ENCODE peak calls at places on chromosome 9, in ten cellular contexts. T, O, K, V, J, S, X, R, A and U are unnamed samples.

GRCh38 chr9:4862506-4863250 is 69.9 kb downstream of the RCL1 start:
- DNase-seq in T (no peak), O (no peak), K (no peak), V (no peak), J (no peak), S (peak; percentile 66), X (no peak), R (peak; percentile 93), A (no peak), U (no peak)

GRCh38 chr9:135665795-135666189 is 2.7 kb downstream of the LCN9 start:
- DNase-seq in T (no peak), O (no peak), K (no peak), V (no peak), J (no peak), S (no peak), X (no peak), R (no peak), A (no peak), U (no peak)

GRCh38 chr9:134136117-134136996 is 475 bp downstream of the WDR5 start:
- DNase-seq in T (no peak), O (no peak), K (no peak), V (no peak), J (peak; percentile 24), S (no peak), X (no peak), R (peak; percentile 29), A (no peak), U (no peak)

GRCh38 chr9:101449071-101449721 is 13.6 kb upstream of the ALDOB start:
- DNase-seq in T (peak; percentile 44), O (peak; percentile 75), K (peak; percentile 83), V (peak; percentile 51), J (peak; percentile 85), S (peak; percentile 79), X (peak; percentile 69), R (peak; percentile 86), A (no peak), U (no peak)

GRCh38 chr9:80561526-80561925 is 989.8 kb downstream of the TLE4 start:
- DNase-seq in T (no peak), O (no peak), K (no peak), V (no peak), J (no peak), S (no peak), X (no peak), R (no peak), A (no peak), U (no peak)

GRCh38 chr9:93231121-93231694 is 47.3 kb downstream of the WNK2 start:
- DNase-seq in T (no peak), O (no peak), K (no peak), V (no peak), J (peak; percentile 76), S (no peak), X (peak; percentile 25), R (no peak), A (no peak), U (no peak)

GRCh38 chr9:128921881-128922763 is 1.3 kb downstream of the PHYHD1 start:
- DNase-seq in T (peak; percentile 50), O (no peak), K (no peak), V (no peak), J (peak; percentile 25), S (peak; percentile 84), X (peak; percentile 42), R (no peak), A (no peak), U (no peak)

GRCh38 chr9:135565141-135565628 is 3.6 kb downstream of the PAEP start:
- DNase-seq in T (no peak), O (no peak), K (no peak), V (no peak), J (no peak), S (no peak), X (no peak), R (peak; percentile 43), A (no peak), U (no peak)

GRCh38 chr9:21901538-21901937 is 92.7 kb downstream of the CDKN2A start:
- DNase-seq in T (no peak), O (no peak), K (no peak), V (no peak), J (no peak), S (no peak), X (no peak), R (no peak), A (no peak), U (no peak)

GRCh38 chr9:111525056-111525977 is at the start of gene ZNF483:
- DNase-seq in T (peak; percentile 78), O (peak; percentile 78), K (peak; percentile 64), V (peak; percentile 32), J (peak; percentile 71), S (peak; percentile 91), X (peak; percentile 72), R (peak; percentile 79), A (no peak), U (no peak)

GRCh38 chr9:94139672-94140417 is 55.6 kb downstream of the PTPDC1 start:
- DNase-seq in T (no peak), O (peak; percentile 82), K (peak; percentile 72), V (peak; percentile 33), J (peak; percentile 74), S (peak; percentile 96), X (peak; percentile 68), R (peak; percentile 73), A (peak; percentile 97), U (peak; percentile 96)

GRCh38 chr9:137200311-137201204 is at the start of gene TPRN:
- DNase-seq in T (peak; percentile 96), O (peak; percentile 99), K (peak; percentile 96), V (peak; percentile 78), J (peak; percentile 100), S (peak; percentile 100), X (peak; percentile 99), R (peak; percentile 100), A (peak; percentile 100), U (no peak)
- TF ChIP-seq POLR2AphosphoS5 in T (peak; percentile 35), O (peak; percentile 69), K (peak; percentile 99), V (peak; percentile 62), J (peak; percentile 90), S (peak; percentile 66), X (peak; percentile 92), R (peak; percentile 67), A (peak; percentile 91), U (peak; percentile 73)

GRCh38 chr9:132753593-132753880 is 83.3 kb downstream of the GTF3C4 start:
- DNase-seq in T (no peak), O (no peak), K (no peak), V (no peak), J (no peak), S (no peak), X (no peak), R (no peak), A (no peak), U (no peak)
- H3K27me3 ChIP-seq in T (no peaks in the 10 kb centered on the region), O (no peaks in the 10 kb centered on the region), K (no peaks in the 10 kb centered on the region), V (no peaks in the 10 kb centered on the region), J (no peaks in the 10 kb centered on the region), S (no peaks in the 10 kb centered on the region), X (no peaks in the 10 kb centered on the region), R (peaks cover 85% of the 10 kb centered on the region), A (no peaks in the 10 kb centered on the region), U (no peaks in the 10 kb centered on the region)

GRCh38 chr9:127566351-127567001 is 45.6 kb upstream of the STXBP1 start:
- DNase-seq in T (no peak), O (no peak), K (no peak), V (no peak), J (peak; percentile 78), S (no peak), X (peak; percentile 67), R (no peak), A (no peak), U (no peak)
- H3K27ac ChIP-seq in T (no peak overlapping the region), O (peak overlapping the region; percentile 98), K (peak overlapping the region; percentile 97), V (peak overlapping the region; percentile 87), J (peak overlapping the region; percentile 97), S (peak overlapping the region; percentile 90), X (peak overlapping the region; percentile 99), R (no peak overlapping the region), A (peak overlapping the region; percentile 88), U (peak overlapping the region; percentile 97)

GRCh38 chr9:25678147-25678666 is at the start of gene TUSC1:
- DNase-seq in T (no peak), O (peak; percentile 83), K (no peak), V (no peak), J (peak; percentile 84), S (peak; percentile 93), X (peak; percentile 74), R (no peak), A (peak; percentile 93), U (peak; percentile 93)
- TF ChIP-seq POLR2AphosphoS5 in T (no peak), O (peak; percentile 65), K (no peak), V (no peak), J (peak; percentile 48), S (peak; percentile 59), X (peak; percentile 25), R (no peak), A (peak; percentile 56), U (no peak)

GRCh38 chr9:121550569-121551512 is 51.2 kb upstream of the GGTA1 start:
- DNase-seq in T (peak; percentile 61), O (peak; percentile 87), K (peak; percentile 40), V (no peak), J (peak; percentile 80), S (peak; percentile 89), X (peak; percentile 78), R (peak; percentile 81), A (peak; percentile 95), U (no peak)
- H3K27me3 ChIP-seq in T (no peaks in the 10 kb centered on the region), O (no peaks in the 10 kb centered on the region), K (no peaks in the 10 kb centered on the region), V (no peaks in the 10 kb centered on the region), J (no peaks in the 10 kb centered on the region), S (no peaks in the 10 kb centered on the region), X (no peaks in the 10 kb centered on the region), R (peaks cover 41% of the 10 kb centered on the region), A (no peaks in the 10 kb centered on the region), U (no peaks in the 10 kb centered on the region)

DNA sequence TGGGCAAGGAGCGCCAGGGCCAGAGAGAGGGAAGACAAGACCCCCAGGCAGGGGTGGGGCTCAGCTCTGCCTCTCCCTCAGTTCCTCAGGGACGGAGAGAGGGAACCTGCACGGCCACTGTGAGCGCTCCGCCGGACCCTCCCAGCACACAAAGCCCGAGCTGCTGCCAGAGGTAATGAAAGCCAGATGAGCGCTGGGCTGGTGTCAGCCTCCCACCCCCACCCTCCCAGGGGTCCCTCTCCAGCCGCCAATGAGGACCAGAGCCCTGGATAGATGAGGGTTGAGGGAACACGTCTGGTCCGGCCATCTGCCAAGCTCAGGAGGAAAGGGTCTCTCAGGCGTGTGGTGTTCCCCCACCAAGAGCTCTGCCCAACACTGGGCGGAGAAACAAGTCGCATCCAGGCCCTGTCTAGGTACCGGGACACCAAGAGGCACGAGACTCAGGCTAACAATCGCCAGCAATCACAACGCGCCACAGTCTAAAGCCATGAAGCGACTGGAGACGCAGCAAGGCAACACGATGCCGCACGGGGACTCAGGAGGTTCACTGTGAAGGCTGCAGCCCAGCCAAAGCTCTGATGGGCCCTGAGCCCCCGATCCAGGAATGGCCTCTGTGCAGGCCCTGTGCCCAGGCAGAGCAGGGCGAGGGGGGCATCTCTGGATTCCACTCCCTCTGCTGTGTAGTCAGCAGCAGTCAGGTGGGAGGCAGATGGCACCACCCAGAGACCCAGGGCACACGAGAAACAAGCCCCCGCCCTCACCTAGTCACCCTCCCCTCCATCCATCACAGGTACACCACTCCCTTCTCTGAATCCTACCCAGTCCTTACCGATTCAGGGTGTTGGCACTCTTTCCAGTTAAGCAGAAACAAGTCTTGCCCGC is 1.3 kb downstream of the RALGDS start:
- DNase-seq in T (no peak), O (no peak), K (no peak), V (no peak), J (no peak), S (peak; percentile 79), X (peak; percentile 70), R (no peak), A (no peak), U (no peak)
- H3K27ac ChIP-seq in T (no peak overlapping the region), O (peak overlapping the region; percentile 94), K (no peak overlapping the region), V (no peak overlapping the region), J (peak overlapping the region; percentile 94), S (peak overlapping the region; percentile 89), X (peak overlapping the region; percentile 85), R (no peak overlapping the region), A (peak overlapping the region; percentile 89), U (peak overlapping the region; percentile 80)